ENCODE peak calls at places on chromosomes 5 and 9, in seven cellular contexts. V is PC-3, I is Peyer's patch, M is K562, R is astrocyte, X is neural progenitor cell, F is tibial artery. C is an unnamed sample.

GRCh38 chr5:179123491-179124328 is 63.5 kb downstream of the ZNF354C start:
- DNase-seq in R (no peak), M (no peak), I (no peak), V (no peak), X (no peak), F (peak; percentile 50), C (no peak)

GRCh38 chr9:133533878-133534277 is 626 bp upstream of the ADAMTSL2 start:
- DNase-seq in F (no peak), M (no peak), R (no peak), I (no peak), V (no peak), X (no peak), C (no peak)

GRCh38 chr9:7377489-7377888 is 422.1 kb downstream of the DMAC1 start:
- DNase-seq in X (no peak), F (no peak), V (no peak), R (no peak), M (no peak), I (no peak), C (no peak)

GRCh38 chr5:84249918-84250635 is 134.6 kb downstream of the EDIL3 start:
- DNase-seq in I (no peak), V (peak; percentile 84), X (peak; percentile 73), R (peak; percentile 94), F (no peak), M (no peak), C (no peak)

GRCh38 chr9:114452219-114453169 is 52.8 kb downstream of the WHRN start:
- DNase-seq in I (peak; percentile 61), R (no peak), M (no peak), V (no peak), F (no peak), X (no peak), C (no peak)

GRCh38 chr9:133850161-133850560 is 112.0 kb upstream of the SARDH start:
- DNase-seq in R (no peak), I (no peak), M (no peak), V (no peak), X (no peak), F (no peak), C (no peak)

GRCh38 chr9:136270173-136270710 is 24.6 kb upstream of the QSOX2 start:
- DNase-seq in V (no peak), F (no peak), R (no peak), I (no peak), M (no peak), X (no peak), C (no peak)

GRCh38 chr5:150645070-150645700 is 4.7 kb downstream of the SYNPO start:
- DNase-seq in V (peak; percentile 51), X (peak; percentile 86), R (peak; percentile 80), F (peak; percentile 85), M (no peak), I (peak; percentile 37), C (no peak)

GRCh38 chr5:173919443-173919842 is 31.3 kb downstream of the CPEB4 start:
- DNase-seq in I (no peak), M (no peak), F (no peak), V (peak; percentile 99), X (no peak), R (no peak), C (no peak)

GRCh38 chr9:128684325-128685021 is 4.5 kb upstream of the SET start:
- DNase-seq in M (peak; percentile 55), R (peak; percentile 53), F (peak; percentile 85), I (peak; percentile 91), V (peak; percentile 86), X (peak; percentile 85), C (peak; percentile 91)

GRCh38 chr9:110650991-110651411 is 17.6 kb upstream of the MUSK start:
- DNase-seq in F (no peak), V (peak; percentile 77), R (peak; percentile 94), M (no peak), X (no peak), I (no peak), C (no peak)

GRCh38 chr5:147995846-147996245 is 67.9 kb upstream of the SPINK5 start:
- DNase-seq in M (no peak), X (no peak), V (peak; percentile 76), F (no peak), I (no peak), R (no peak), C (no peak)

GRCh38 chr5:150082889-150083288 is 3.5 kb downstream of the CSF1R start:
- DNase-seq in M (no peak), I (no peak), R (no peak), V (no peak), X (no peak), F (no peak), C (no peak)

GRCh38 chr5:170221319-170221718 is 11.5 kb upstream of the C5orf58 start:
- DNase-seq in I (no peak), F (no peak), R (peak; percentile 21), V (no peak), X (peak; percentile 93), M (no peak), C (no peak)

GRCh38 chr9:76215066-76215465 is 179.2 kb downstream of the RFK start:
- DNase-seq in R (peak; percentile 83), F (no peak), I (no peak), X (peak; percentile 4), V (no peak), M (no peak), C (no peak)

GRCh38 chr5:149135536-149136201 is 5.6 kb upstream of the ABLIM3 start:
- DNase-seq in F (no peak), X (no peak), V (peak; percentile 98), R (peak; percentile 83), M (no peak), I (no peak), C (no peak)

GRCh38 chr5:7586499-7586898 is 190.6 kb downstream of the ADCY2 start:
- DNase-seq in M (no peak), V (no peak), R (no peak), X (no peak), F (no peak), I (no peak), C (no peak)

GRCh38 chr5:40796487-40796889 is 1.7 kb downstream of the PRKAA1 start:
- DNase-seq in X (no peak), R (peak; percentile 30), F (no peak), I (no peak), M (no peak), V (peak; percentile 60), C (no peak)

GRCh38 chr9:74006935-74007334 is 490.2 kb upstream of the RORB start:
- DNase-seq in X (peak; percentile 47), I (no peak), F (no peak), M (no peak), R (no peak), V (no peak), C (no peak)

GRCh38 chr5:5705010-5705409 is 282.5 kb downstream of the ICE1 start:
- DNase-seq in R (no peak), X (no peak), M (no peak), I (no peak), V (no peak), F (no peak), C (no peak)

GRCh38 chr9:95092321-95093072 is 225.0 kb downstream of the FANCC start:
- DNase-seq in I (peak; percentile 62), X (peak; percentile 87), M (no peak), F (peak; percentile 85), R (peak; percentile 96), V (peak; percentile 78), C (no peak)

GRCh38 chr5:8641796-8642505 is 773.0 kb downstream of the MTRR start:
- DNase-seq in F (no peak), M (no peak), V (no peak), I (no peak), R (no peak), X (no peak), C (no peak)

DNA sequence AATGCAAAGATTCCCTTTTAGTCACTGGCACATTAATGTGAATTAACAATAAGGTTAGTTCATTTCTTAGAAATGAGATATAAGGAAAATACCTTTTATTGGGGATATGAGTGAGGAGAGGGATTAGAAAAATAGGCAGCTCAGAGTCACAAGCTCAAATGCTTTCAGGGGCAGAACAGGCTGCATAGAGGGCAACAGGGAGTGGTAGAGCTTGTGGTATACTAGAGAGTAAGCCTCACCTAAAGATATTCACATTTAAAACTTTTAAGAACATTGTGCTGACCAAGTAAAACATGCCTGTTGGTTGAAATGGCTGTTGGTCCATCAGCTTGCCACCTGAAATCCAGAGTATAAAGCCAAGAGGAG is 34.7 kb downstream of the ZNF474 start:
- DNase-seq in F (no peak), V (no peak), X (no peak), I (no peak), R (no peak), M (no peak), C (no peak)
- H3K27ac ChIP-seq in F (peak overlapping the region; percentile 67), V (peak overlapping the region; percentile 89), X (no peak overlapping the region), I (no peak overlapping the region), R (peak overlapping the region; percentile 95), M (no peak overlapping the region), C (no peak overlapping the region)

DNA sequence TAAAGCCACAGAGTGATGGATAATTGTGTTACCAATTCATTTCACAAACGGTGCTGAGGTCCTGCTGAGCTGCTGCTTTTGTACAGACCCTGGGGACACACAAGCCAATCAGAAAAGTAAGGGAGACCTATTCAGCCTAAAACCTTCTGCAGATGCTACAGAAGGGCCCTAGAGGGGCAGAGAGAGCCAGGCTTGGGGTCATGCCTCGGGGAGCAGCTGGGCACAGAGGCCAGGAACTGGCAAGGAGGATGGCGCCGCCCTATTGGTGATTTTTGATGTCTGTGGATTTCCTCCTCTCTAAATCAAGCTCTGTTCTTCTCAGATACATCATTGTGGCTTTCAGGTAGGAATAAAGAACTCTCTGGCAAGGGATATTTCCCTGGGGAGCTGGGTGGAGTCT is 181.9 kb downstream of the ZNF462 start:
- DNase-seq in X (no peak), I (no peak), V (peak; percentile 11), F (no peak), R (no peak), M (no peak), C (no peak)
- TF ChIP-seq CTCF in X (peak; percentile 30), I (no peak), V (peak; percentile 51), F (no peak), R (no peak), M (no peak), C (no peak)

GRCh38 chr9:13899924-13900323 is 414.0 kb downstream of the NFIB start:
- DNase-seq in I (no peak), R (no peak), M (no peak), V (no peak), F (no peak), X (peak; percentile 13), C (no peak)
- H3K27ac ChIP-seq in I (no peak overlapping the region), R (no peak overlapping the region), M (no peak overlapping the region), V (no peak overlapping the region), F (peak overlapping the region; percentile 63), X (no peak overlapping the region), C (no peak overlapping the region)

GRCh38 chr5:103827976-103828375 is 265.4 kb upstream of the NUDT12 start:
- DNase-seq in X (no peak), F (no peak), M (no peak), V (no peak), R (no peak), I (no peak), C (no peak)

GRCh38 chr5:103834216-103834615 is 271.6 kb upstream of the NUDT12 start:
- DNase-seq in X (no peak), F (no peak), M (no peak), R (no peak), V (no peak), I (no peak), C (no peak)

DNA sequence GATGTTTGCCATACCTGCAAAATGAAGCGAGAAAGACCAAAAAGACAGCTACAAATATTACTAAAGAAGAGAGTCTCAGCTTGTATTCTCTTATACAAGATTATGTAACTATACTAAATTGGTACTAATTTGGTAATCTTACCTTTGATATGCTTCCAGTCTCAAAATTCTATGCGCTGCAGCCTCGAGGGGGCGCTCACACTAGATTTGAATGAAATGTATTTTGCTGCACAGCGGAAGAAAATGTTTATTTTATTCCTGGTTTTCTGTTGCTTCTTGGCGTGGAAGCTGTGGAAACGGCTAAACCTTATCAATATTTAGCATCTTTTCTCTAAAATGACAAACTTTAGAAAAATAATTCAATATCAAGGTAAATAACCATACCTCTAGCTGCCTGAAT is 267.0 kb upstream of the NUDT12 start:
- DNase-seq in V (peak; percentile 74), I (no peak), X (peak; percentile 38), M (peak; percentile 15), R (no peak), F (no peak), C (no peak)
- TF ChIP-seq CTCF in V (peak; percentile 94), I (no peak), X (peak; percentile 81), M (peak; percentile 26), R (peak; percentile 26), F (no peak), C (no peak)

C was measured in prostate gland.